ENCODE peak calls at places on chromosomes 2 and 18, in five cellular contexts. B, S, D, F and Z are unnamed samples.
A peak's percentile ranks its signal among the peaks of the same experiment; 100 is the strongest.

GRCh38 chr2:98298685-98299180 is 47.5 kb upstream of the CNGA3 start:
- DNase-seq in B (no peak), S (no peak), D (no peak), F (no peak), Z (no peak)

GRCh38 chr18:54416459-54416858 is 58.8 kb downstream of the C18orf54 start:
- DNase-seq in B (no peak), S (peak; percentile 11), D (peak; percentile 46), F (no peak), Z (peak; percentile 35)

GRCh38 chr18:74857901-74858300 is 260.2 kb downstream of the ZNF407 start:
- DNase-seq in B (no peak), S (no peak), D (no peak), F (no peak), Z (no peak)

GRCh38 chr18:43563780-43564179 is 286.5 kb upstream of the SYT4 start:
- DNase-seq in B (no peak), S (peak; percentile 59), D (peak; percentile 6), F (peak; percentile 8), Z (peak; percentile 54)

GRCh38 chr2:102915128-102915527 is 153.3 kb downstream of the TMEM182 start:
- DNase-seq in B (no peak), S (no peak), D (peak; percentile 45), F (peak; percentile 89), Z (peak; percentile 96)

GRCh38 chr2:48852938-48853337 is 97.4 kb upstream of the LHCGR start:
- DNase-seq in B (no peak), S (no peak), D (peak; percentile 97), F (no peak), Z (no peak)

GRCh38 chr2:135952891-135953290 is 32.5 kb downstream of the DARS1 start:
- DNase-seq in B (no peak), S (no peak), D (peak; percentile 33), F (no peak), Z (no peak)

GRCh38 chr2:219736196-219736595 is 108.8 kb downstream of the SLC4A3 start:
- DNase-seq in B (no peak), S (peak; percentile 84), D (peak; percentile 81), F (peak; percentile 64), Z (peak; percentile 79)

GRCh38 chr2:85792783-85793441 is 39.1 kb downstream of the ATOH8 start:
- DNase-seq in B (no peak), S (no peak), D (peak; percentile 85), F (peak; percentile 77), Z (peak; percentile 70)

GRCh38 chr2:239035361-239035814 is 187.5 kb downstream of the TWIST2 start:
- DNase-seq in B (peak; percentile 67), S (peak; percentile 55), D (no peak), F (peak; percentile 81), Z (no peak)

GRCh38 chr2:45607701-45608100 is 3.4 kb downstream of the SRBD1 start:
- DNase-seq in B (no peak), S (peak; percentile 19), D (no peak), F (peak; percentile 22), Z (peak; percentile 43)

GRCh38 chr2:101089419-101089818 is 61.8 kb downstream of the TBC1D8 start:
- DNase-seq in B (no peak), S (no peak), D (no peak), F (no peak), Z (no peak)

GRCh38 chr2:18356676-18357075 is 203.8 kb downstream of the RDH14 start:
- DNase-seq in B (no peak), S (peak; percentile 56), D (peak; percentile 72), F (no peak), Z (peak; percentile 48)

GRCh38 chr2:136381722-136382633 is 264.0 kb upstream of the CXCR4 start:
- DNase-seq in B (peak; percentile 32), S (no peak), D (no peak), F (no peak), Z (no peak)

GRCh38 chr2:32626591-32627221 is 1.1 kb upstream of the TTC27 start:
- DNase-seq in B (no peak), S (no peak), D (no peak), F (no peak), Z (no peak)

GRCh38 chr2:137000790-137001189 is 235.4 kb downstream of the THSD7B start:
- DNase-seq in B (no peak), S (no peak), D (no peak), F (no peak), Z (no peak)

GRCh38 chr2:7022486-7022885 is 105.3 kb downstream of the RNF144A start:
- DNase-seq in B (no peak), S (no peak), D (no peak), F (no peak), Z (no peak)

GRCh38 chr2:211157211-211157610 is 600.8 kb downstream of the CPS1 start:
- DNase-seq in B (no peak), S (no peak), D (no peak), F (no peak), Z (no peak)

GRCh38 chr2:1974391-1974790 is 230.1 kb upstream of the PXDN start:
- DNase-seq in B (no peak), S (no peak), D (no peak), F (no peak), Z (no peak)

GRCh38 chr2:29063056-29063455 is 11.3 kb downstream of the PCARE start:
- DNase-seq in B (no peak), S (no peak), D (no peak), F (no peak), Z (no peak)